ENCODE peak calls at places on chromosomes 13 and 19, in ten cellular contexts. L is fibroblast of lung, W is PC-9, K is GM23248, Z is PC-3, C is GM23338, R is HCT116, T is H1, U is HepG2, Y is keratinocyte. D is an unnamed sample.
A peak's percentile ranks its signal among the peaks of the same experiment; 100 is the strongest.

GRCh38 chr19:10193666-10194499 is 870 bp downstream of the DNMT1 start:
- DNase-seq in Z (peak; percentile 74), K (peak; percentile 88), W (no peak), U (peak; percentile 13), Y (no peak), C (peak; percentile 65), L (peak; percentile 43), R (no peak), T (no peak), D (peak; percentile 58)

GRCh38 chr13:46679369-46680180 is 117.4 kb downstream of the ESD start:
- DNase-seq in Z (no peak), W (no peak), T (no peak), R (no peak), C (no peak), L (peak; percentile 76), U (peak; percentile 9), K (peak; percentile 87), Y (no peak), D (no peak)

GRCh38 chr13:48486362-48486761 is 46.5 kb downstream of the RCBTB2 start:
- DNase-seq in W (no peak), T (no peak), R (no peak), U (no peak), Z (no peak), Y (no peak), C (no peak), L (no peak), K (no peak), D (no peak)

GRCh38 chr13:29482504-29482903 is 113.0 kb downstream of the SLC7A1 start:
- DNase-seq in T (no peak), W (no peak), Z (no peak), L (no peak), U (no peak), C (no peak), Y (no peak), K (no peak), R (no peak), D (no peak)

GRCh38 chr19:6779204-6779603 is 6.7 kb downstream of the VAV1 start:
- DNase-seq in K (peak; percentile 36), U (no peak), W (no peak), C (no peak), Y (no peak), R (no peak), Z (no peak), L (no peak), T (no peak), D (no peak)

GRCh38 chr13:52851153-52851962 is 2.9 kb upstream of the PCDH8 start:
- DNase-seq in Y (no peak), W (no peak), T (no peak), R (no peak), C (peak; percentile 89), K (peak; percentile 59), Z (no peak), U (peak; percentile 7), L (peak; percentile 8), D (no peak)

GRCh38 chr13:21152251-21152899 is 24.0 kb downstream of the SKA3 start:
- DNase-seq in Z (no peak), W (no peak), T (no peak), L (no peak), R (no peak), C (peak; percentile 48), K (no peak), Y (no peak), U (no peak), D (no peak)

GRCh38 chr13:46683879-46684278 is 113.1 kb downstream of the ESD start:
- DNase-seq in Z (no peak), T (no peak), K (no peak), U (no peak), C (no peak), Y (no peak), W (no peak), R (no peak), L (peak; percentile 22), D (no peak)

GRCh38 chr13:27027086-27027667 is 144.4 kb downstream of the USP12 start:
- DNase-seq in W (no peak), K (no peak), U (no peak), C (no peak), L (no peak), R (no peak), T (no peak), Y (no peak), Z (no peak), D (no peak)

GRCh38 chr13:39881887-39882286 is 226.4 kb downstream of the COG6 start:
- DNase-seq in T (no peak), C (no peak), Z (no peak), K (no peak), Y (no peak), L (no peak), R (no peak), W (no peak), U (no peak), D (peak; percentile 18)

GRCh38 chr13:74641586-74641985 is 507.4 kb upstream of the KLF12 start:
- DNase-seq in T (no peak), C (no peak), Z (peak; percentile 41), U (no peak), K (peak; percentile 95), Y (no peak), R (no peak), L (peak; percentile 55), W (no peak), D (peak; percentile 80)

GRCh38 chr13:50071399-50071798 is 56.2 kb downstream of the KCNRG start:
- DNase-seq in U (no peak), Y (no peak), Z (no peak), R (no peak), C (no peak), T (no peak), W (no peak), L (peak; percentile 45), K (no peak), D (no peak)

GRCh38 chr19:54168174-54168917 is 4.6 kb downstream of the TMC4 start:
- DNase-seq in K (peak; percentile 89), R (peak; percentile 69), Z (peak; percentile 95), Y (no peak), W (peak; percentile 91), C (peak; percentile 97), T (no peak), U (peak; percentile 71), L (peak; percentile 83), D (peak; percentile 45)
- H3K4me2 ChIP-seq in K (no peak overlapping the region), R (peak overlapping the region; percentile 54), Z (peak overlapping the region; percentile 25), Y (no peak overlapping the region), W (peak overlapping the region; percentile 45), C (peak overlapping the region; percentile 71), T (no peak overlapping the region), U (peak overlapping the region; percentile 50), L (no peak overlapping the region), D (no peak overlapping the region)

GRCh38 chr19:4795400-4795799 is 3.9 kb downstream of the FEM1A start:
- DNase-seq in T (no peak), W (no peak), R (no peak), C (no peak), L (no peak), K (peak; percentile 54), U (no peak), Y (no peak), Z (peak; percentile 72), D (peak; percentile 31)
- H3K4me3 ChIP-seq in T (no peak overlapping the region), W (no peak overlapping the region), R (no peak overlapping the region), C (no peak overlapping the region), L (no peak overlapping the region), K (no peak overlapping the region), U (no peak overlapping the region), Y (no peak overlapping the region), Z (peak overlapping the region; percentile 95), D (no peak overlapping the region)

GRCh38 chr19:18232540-18233223 is 6.4 kb upstream of the PDE4C start:
- DNase-seq in L (no peak), Z (no peak), Y (no peak), U (no peak), R (no peak), W (no peak), K (peak; percentile 38), C (peak; percentile 92), T (no peak), D (no peak)

GRCh38 chr19:18234194-18234593 is 8.0 kb upstream of the PDE4C start:
- DNase-seq in Z (no peak), Y (no peak), T (no peak), L (no peak), R (no peak), K (no peak), W (no peak), C (peak; percentile 24), U (no peak), D (no peak)

GRCh38 chr19:18230941-18231734 is 4.9 kb upstream of the PDE4C start:
- DNase-seq in W (no peak), Z (no peak), C (peak; percentile 34), Y (no peak), T (no peak), U (no peak), R (no peak), K (peak; percentile 23), L (no peak), D (no peak)

GRCh38 chr19:18231775-18232174 is 5.5 kb upstream of the PDE4C start:
- DNase-seq in C (peak; percentile 77), L (no peak), K (no peak), Y (no peak), R (no peak), U (no peak), W (no peak), Z (no peak), T (no peak), D (no peak)

DNA sequence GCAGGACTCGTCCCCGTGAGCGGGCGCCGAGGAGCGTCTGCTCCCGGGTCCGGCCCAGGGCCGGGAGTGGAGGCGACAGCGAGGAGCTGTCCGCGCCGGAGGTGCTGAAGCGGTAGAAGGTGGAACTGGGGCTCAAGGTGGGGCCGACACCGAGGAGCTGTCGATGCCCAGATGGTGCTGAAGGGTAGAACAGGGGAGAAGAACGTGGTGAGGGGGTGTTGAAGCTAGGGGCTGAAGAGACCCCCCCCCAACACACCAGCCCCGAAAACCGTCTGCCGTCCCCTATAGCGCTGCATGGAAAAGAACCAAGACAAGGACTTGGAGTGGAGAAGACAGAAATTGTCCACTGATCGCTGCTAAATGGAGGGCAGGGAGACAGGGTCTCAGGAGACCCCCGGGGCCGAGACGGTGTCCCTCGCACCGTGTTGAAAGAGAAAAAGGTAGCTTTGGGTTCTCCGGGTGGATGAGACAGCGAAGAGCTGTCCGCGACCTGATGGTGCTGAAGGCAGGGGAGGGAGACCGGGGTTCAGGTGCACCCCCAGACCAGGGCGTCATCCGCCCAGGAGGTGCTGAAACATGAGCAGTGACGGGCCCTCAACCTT is 7.1 kb upstream of the PDE4C start:
- DNase-seq in R (no peak), U (peak; percentile 39), K (peak; percentile 68), Y (no peak), C (peak; percentile 93), T (no peak), W (peak; percentile 62), L (peak; percentile 30), Z (peak; percentile 69), D (peak; percentile 19)
- TF ChIP-seq EZH2 in R (no peak), U (no peak), K (no peak), Y (no peak), C (no peak), T (no peak), W (no peak), L (no peak), Z (no peak), D (peak; percentile 24)

DNA sequence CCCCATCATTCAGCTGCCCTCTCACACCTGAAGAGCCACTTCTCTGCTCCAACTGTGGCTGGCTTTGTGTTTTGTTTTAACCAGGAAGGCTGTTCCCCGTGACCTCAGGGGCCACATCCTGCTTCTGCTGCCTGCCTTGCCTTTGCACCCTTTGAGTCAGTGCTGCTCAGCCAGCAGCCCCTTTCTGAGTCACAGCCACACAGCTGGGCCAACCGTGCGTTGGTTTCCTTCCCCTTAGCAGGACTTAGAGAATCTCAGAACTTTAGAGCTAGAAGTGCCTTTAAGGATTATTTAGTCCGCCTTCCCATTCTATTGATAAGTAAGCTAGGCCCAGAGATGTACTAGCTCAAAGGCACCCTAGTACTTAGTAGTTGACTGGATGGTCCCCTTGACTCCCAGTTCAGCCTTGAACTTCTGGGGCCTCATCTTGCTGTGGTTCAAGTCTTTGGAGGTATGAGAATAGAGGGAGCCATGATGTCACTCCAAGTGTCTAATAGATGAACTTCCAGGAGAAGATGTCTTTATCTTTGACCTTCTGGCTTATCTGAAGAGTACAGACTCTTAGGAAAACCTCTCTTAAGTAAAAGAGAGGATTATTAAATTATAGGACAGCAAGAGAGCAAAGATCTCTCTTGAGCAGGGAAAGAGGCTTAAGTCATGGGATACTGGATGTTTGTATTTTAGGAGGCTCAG is 8.0 kb downstream of the RGCC start:
- DNase-seq in R (no peak), L (peak; percentile 81), K (peak; percentile 91), Z (peak; percentile 47), T (no peak), W (no peak), Y (no peak), C (no peak), U (no peak), D (peak; percentile 82)
- H3K4me2 ChIP-seq in R (no peak overlapping the region), L (peak overlapping the region; percentile 40), K (peak overlapping the region; percentile 66), Z (no peak overlapping the region), T (no peak overlapping the region), W (no peak overlapping the region), Y (peak overlapping the region; percentile 18), C (no peak overlapping the region), U (no peak overlapping the region), D (peak overlapping the region; percentile 43)